ENCODE peak calls at places on chromosome 3, in four cellular contexts. One of them, this sample, is unnamed.

GRCh38 chr3:53044371-53045106 is 1.3 kb downstream of the SFMBT1 start:
- DNase-seq in Peyer's patch: peak
- DNase-seq in stomach: peak
- DNase-seq in heart left ventricle: peak
- DNase-seq in this sample: no peak

GRCh38 chr3:104856743-104857142 is 510.0 kb upstream of the ALCAM start:
- DNase-seq in Peyer's patch: no peak
- DNase-seq in stomach: no peak
- DNase-seq in heart left ventricle: no peak
- DNase-seq in this sample: no peak

GRCh38 chr3:129116482-129116946 is 5.1 kb downstream of the RAB43 start:
- DNase-seq in Peyer's patch: no peak
- DNase-seq in stomach: no peak
- DNase-seq in heart left ventricle: no peak
- DNase-seq in this sample: no peak

GRCh38 chr3:87626471-87626995 is 350.1 kb upstream of the POU1F1 start:
- DNase-seq in Peyer's patch: no peak
- DNase-seq in stomach: no peak
- DNase-seq in heart left ventricle: no peak
- DNase-seq in this sample: no peak

GRCh38 chr3:194278186-194278845 is 72.8 kb downstream of the CPN2 start:
- DNase-seq in Peyer's patch: no peak
- DNase-seq in stomach: no peak
- DNase-seq in heart left ventricle: no peak
- DNase-seq in this sample: no peak

GRCh38 chr3:190444576-190445145 is 5.0 kb downstream of the TMEM207 start:
- DNase-seq in Peyer's patch: no peak
- DNase-seq in stomach: no peak
- DNase-seq in heart left ventricle: no peak
- DNase-seq in this sample: no peak

GRCh38 chr3:39716849-39717248 is 92.6 kb upstream of the MYRIP start:
- DNase-seq in Peyer's patch: no peak
- DNase-seq in stomach: no peak
- DNase-seq in heart left ventricle: no peak
- DNase-seq in this sample: no peak

GRCh38 chr3:133765256-133765655 is 19.1 kb downstream of the TF start:
- DNase-seq in Peyer's patch: no peak
- DNase-seq in stomach: no peak
- DNase-seq in heart left ventricle: no peak
- DNase-seq in this sample: no peak

GRCh38 chr3:117036259-117036799 is 326.8 kb downstream of the TUSC7 start:
- DNase-seq in Peyer's patch: no peak
- DNase-seq in stomach: no peak
- DNase-seq in heart left ventricle: peak
- DNase-seq in this sample: no peak

GRCh38 chr3:119311191-119311925 is 17.2 kb downstream of the ARHGAP31 start:
- DNase-seq in Peyer's patch: no peak
- DNase-seq in stomach: no peak
- DNase-seq in heart left ventricle: no peak
- DNase-seq in this sample: no peak

GRCh38 chr3:10170915-10171478 is 6.3 kb downstream of the IRAK2 start:
- DNase-seq in Peyer's patch: no peak
- DNase-seq in stomach: no peak
- DNase-seq in heart left ventricle: no peak
- DNase-seq in this sample: no peak

GRCh38 chr3:107064445-107065060 is 312.7 kb upstream of the CCDC54 start:
- DNase-seq in Peyer's patch: no peak
- DNase-seq in stomach: peak
- DNase-seq in heart left ventricle: peak
- DNase-seq in this sample: no peak

GRCh38 chr3:55416381-55416821 is 70.7 kb downstream of the WNT5A start:
- DNase-seq in Peyer's patch: no peak
- DNase-seq in stomach: no peak
- DNase-seq in heart left ventricle: no peak
- DNase-seq in this sample: no peak
- TF ChIP-seq POLR2A in Peyer's patch: no peak
- TF ChIP-seq POLR2A in stomach: no peak
- TF ChIP-seq POLR2A in heart left ventricle: no peak
- TF ChIP-seq POLR2A in this sample: no peak

GRCh38 chr3:192042116-192042515 is 581.2 kb downstream of the PYDC2 start:
- DNase-seq in Peyer's patch: no peak
- DNase-seq in stomach: no peak
- DNase-seq in heart left ventricle: no peak
- DNase-seq in this sample: no peak
- H3K4me3 ChIP-seq in Peyer's patch: no peak
- H3K4me3 ChIP-seq in stomach: no peak
- H3K4me3 ChIP-seq in heart left ventricle: no peak
- H3K4me3 ChIP-seq in this sample: no peak

GRCh38 chr3:185362850-185363661 is at the start of gene MAP3K13:
- DNase-seq in Peyer's patch: no peak
- DNase-seq in stomach: peak
- DNase-seq in heart left ventricle: peak
- DNase-seq in this sample: peak
- TF ChIP-seq POLR2A in Peyer's patch: no peak
- TF ChIP-seq POLR2A in stomach: no peak
- TF ChIP-seq POLR2A in heart left ventricle: no peak
- TF ChIP-seq POLR2A in this sample: no peak

GRCh38 chr3:24197809-24198208 is 252.7 kb downstream of the NR1D2 start:
- DNase-seq in Peyer's patch: no peak
- DNase-seq in stomach: no peak
- DNase-seq in heart left ventricle: no peak
- DNase-seq in this sample: no peak
- H3K4me3 ChIP-seq in Peyer's patch: no peak
- H3K4me3 ChIP-seq in stomach: no peak
- H3K4me3 ChIP-seq in heart left ventricle: no peak
- H3K4me3 ChIP-seq in this sample: no peak

GRCh38 chr3:101827211-101828174 is 21.8 kb upstream of the NFKBIZ start:
- DNase-seq in Peyer's patch: peak
- DNase-seq in stomach: peak
- DNase-seq in heart left ventricle: peak
- DNase-seq in this sample: peak
- TF ChIP-seq POLR2A in Peyer's patch: peak
- TF ChIP-seq POLR2A in stomach: peak
- TF ChIP-seq POLR2A in heart left ventricle: no peak
- TF ChIP-seq POLR2A in this sample: peak

GRCh38 chr3:146542179-146542578 is 2.2 kb downstream of the PLSCR1 start:
- DNase-seq in Peyer's patch: no peak
- DNase-seq in stomach: no peak
- DNase-seq in heart left ventricle: no peak
- DNase-seq in this sample: no peak

GRCh38 chr3:146540236-146540635 is 4.2 kb downstream of the PLSCR1 start:
- DNase-seq in Peyer's patch: no peak
- DNase-seq in stomach: no peak
- DNase-seq in heart left ventricle: no peak
- DNase-seq in this sample: no peak

GRCh38 chr3:146542968-146543367 is 1.4 kb downstream of the PLSCR1 start:
- DNase-seq in Peyer's patch: no peak
- DNase-seq in stomach: no peak
- DNase-seq in heart left ventricle: no peak
- DNase-seq in this sample: no peak

GRCh38 chr3:146539315-146539714 is 5.1 kb downstream of the PLSCR1 start:
- DNase-seq in Peyer's patch: no peak
- DNase-seq in stomach: no peak
- DNase-seq in heart left ventricle: no peak
- DNase-seq in this sample: no peak

GRCh38 chr3:146540978-146541377 is 3.4 kb downstream of the PLSCR1 start:
- DNase-seq in Peyer's patch: no peak
- DNase-seq in stomach: no peak
- DNase-seq in heart left ventricle: no peak
- DNase-seq in this sample: no peak
- H3K4me3 ChIP-seq in Peyer's patch: no peak
- H3K4me3 ChIP-seq in stomach: no peak
- H3K4me3 ChIP-seq in heart left ventricle: peak
- H3K4me3 ChIP-seq in this sample: peak

GRCh38 chr3:142888484-142889262 is at the start of gene PCOLCE2:
- DNase-seq in Peyer's patch: peak
- DNase-seq in stomach: no peak
- DNase-seq in heart left ventricle: peak
- DNase-seq in this sample: no peak
- TF ChIP-seq POLR2A in Peyer's patch: no peak
- TF ChIP-seq POLR2A in stomach: no peak
- TF ChIP-seq POLR2A in heart left ventricle: no peak
- TF ChIP-seq POLR2A in this sample: no peak

DNA sequence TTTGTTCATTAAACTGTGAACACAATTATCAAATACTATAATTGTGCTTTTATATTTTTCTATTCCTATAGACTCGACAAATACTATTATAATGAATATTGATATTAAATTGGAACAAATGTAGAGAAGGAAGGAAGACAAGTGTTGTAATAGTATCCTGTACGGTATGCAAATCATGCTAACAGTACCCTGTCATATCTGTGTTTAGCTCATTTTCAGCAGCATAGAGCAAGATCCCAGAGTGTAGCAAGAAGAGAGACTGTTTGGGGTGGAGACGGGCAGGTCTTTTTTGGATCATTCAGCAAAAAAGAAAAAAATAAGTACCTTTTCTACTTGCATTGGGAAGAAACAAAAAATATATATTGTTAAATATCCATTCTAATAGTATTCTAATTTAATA is 224.1 kb downstream of the TPRG1 start:
- DNase-seq in Peyer's patch: no peak
- DNase-seq in stomach: no peak
- DNase-seq in heart left ventricle: no peak
- DNase-seq in this sample: no peak
- H3K4me3 ChIP-seq in Peyer's patch: no peak
- H3K4me3 ChIP-seq in stomach: no peak
- H3K4me3 ChIP-seq in heart left ventricle: no peak
- H3K4me3 ChIP-seq in this sample: no peak

GRCh38 chr3:196287405-196288140 is at the start of gene PCYT1A:
- DNase-seq in Peyer's patch: peak
- DNase-seq in stomach: peak
- DNase-seq in heart left ventricle: peak
- DNase-seq in this sample: peak
- TF ChIP-seq POLR2A in Peyer's patch: peak
- TF ChIP-seq POLR2A in stomach: peak
- TF ChIP-seq POLR2A in heart left ventricle: no peak
- TF ChIP-seq POLR2A in this sample: peak

GRCh38 chr3:42906085-42906904 is at the start of gene ZNF662:
- DNase-seq in Peyer's patch: peak
- DNase-seq in stomach: peak
- DNase-seq in heart left ventricle: peak
- DNase-seq in this sample: no peak
- H3K4me3 ChIP-seq in Peyer's patch: peak
- H3K4me3 ChIP-seq in stomach: peak
- H3K4me3 ChIP-seq in heart left ventricle: peak
- H3K4me3 ChIP-seq in this sample: peak

This sample was measured in esophagus squamous epithelium.